ENCODE peak calls at places on chromosomes 7 and 10, in seven cellular contexts. One of them, this sample, is unnamed.

GRCh38 chr7:47573758-47574472 is 8.0 kb downstream of the TNS3 start:
- DNase-seq in endodermal cell: no peak
- DNase-seq in adrenal gland: peak; percentile 83
- DNase-seq in cardiac muscle cell: peak; percentile 72
- DNase-seq in HCT116: no peak
- DNase-seq in WERI-Rb-1: no peak
- DNase-seq in PC-3: peak; percentile 77
- DNase-seq in this sample: no peak

GRCh38 chr7:98120559-98120958 is 13.9 kb downstream of the LMTK2 start:
- DNase-seq in endodermal cell: no peak
- DNase-seq in adrenal gland: no peak
- DNase-seq in cardiac muscle cell: no peak
- DNase-seq in HCT116: no peak
- DNase-seq in WERI-Rb-1: no peak
- DNase-seq in PC-3: no peak
- DNase-seq in this sample: peak; percentile 16

GRCh38 chr7:55288070-55288824 is 76.9 kb upstream of the LANCL2 start:
- DNase-seq in endodermal cell: no peak
- DNase-seq in adrenal gland: no peak
- DNase-seq in cardiac muscle cell: peak; percentile 29
- DNase-seq in HCT116: no peak
- DNase-seq in WERI-Rb-1: no peak
- DNase-seq in PC-3: no peak
- DNase-seq in this sample: no peak

GRCh38 chr10:103277713-103278299 is 868 bp downstream of the INA start:
- DNase-seq in endodermal cell: no peak
- DNase-seq in adrenal gland: no peak
- DNase-seq in cardiac muscle cell: no peak
- DNase-seq in HCT116: no peak
- DNase-seq in WERI-Rb-1: peak; percentile 25
- DNase-seq in PC-3: no peak
- DNase-seq in this sample: no peak

GRCh38 chr10:22667093-22667480 is 47.3 kb downstream of the PIP4K2A start:
- DNase-seq in endodermal cell: no peak
- DNase-seq in adrenal gland: no peak
- DNase-seq in cardiac muscle cell: no peak
- DNase-seq in HCT116: no peak
- DNase-seq in WERI-Rb-1: no peak
- DNase-seq in PC-3: no peak
- DNase-seq in this sample: no peak

GRCh38 chr10:43395571-43396060 is 13.4 kb downstream of the HNRNPF start:
- DNase-seq in endodermal cell: no peak
- DNase-seq in adrenal gland: no peak
- DNase-seq in cardiac muscle cell: peak; percentile 22
- DNase-seq in HCT116: no peak
- DNase-seq in WERI-Rb-1: peak; percentile 63
- DNase-seq in PC-3: no peak
- DNase-seq in this sample: peak; percentile 55

GRCh38 chr7:31408120-31408729 is 67.7 kb upstream of the NEUROD6 start:
- DNase-seq in endodermal cell: no peak
- DNase-seq in adrenal gland: no peak
- DNase-seq in cardiac muscle cell: peak; percentile 35
- DNase-seq in HCT116: peak; percentile 18
- DNase-seq in WERI-Rb-1: no peak
- DNase-seq in PC-3: peak; percentile 91
- DNase-seq in this sample: peak; percentile 86

GRCh38 chr7:34949356-34949755 is 87.9 kb downstream of the DPY19L1 start:
- DNase-seq in endodermal cell: no peak
- DNase-seq in adrenal gland: no peak
- DNase-seq in cardiac muscle cell: peak; percentile 25
- DNase-seq in HCT116: no peak
- DNase-seq in WERI-Rb-1: no peak
- DNase-seq in PC-3: no peak
- DNase-seq in this sample: no peak

GRCh38 chr10:12243860-12244620 is 48.1 kb downstream of the CDC123 start:
- DNase-seq in endodermal cell: no peak
- DNase-seq in adrenal gland: peak; percentile 48
- DNase-seq in cardiac muscle cell: no peak
- DNase-seq in HCT116: no peak
- DNase-seq in WERI-Rb-1: no peak
- DNase-seq in PC-3: no peak
- DNase-seq in this sample: no peak

GRCh38 chr7:2841907-2842306 is 2.2 kb downstream of the GNA12 start:
- DNase-seq in endodermal cell: no peak
- DNase-seq in adrenal gland: no peak
- DNase-seq in cardiac muscle cell: no peak
- DNase-seq in HCT116: no peak
- DNase-seq in WERI-Rb-1: no peak
- DNase-seq in PC-3: no peak
- DNase-seq in this sample: no peak

GRCh38 chr10:649798-650690 is 39.4 kb downstream of the DIP2C start:
- DNase-seq in endodermal cell: peak; percentile 46
- DNase-seq in adrenal gland: peak; percentile 37
- DNase-seq in cardiac muscle cell: no peak
- DNase-seq in HCT116: no peak
- DNase-seq in WERI-Rb-1: no peak
- DNase-seq in PC-3: no peak
- DNase-seq in this sample: no peak

GRCh38 chr10:130809181-130809580 is 502.3 kb downstream of the TCERG1L start:
- DNase-seq in endodermal cell: peak; percentile 31
- DNase-seq in adrenal gland: peak; percentile 5
- DNase-seq in cardiac muscle cell: no peak
- DNase-seq in HCT116: no peak
- DNase-seq in WERI-Rb-1: no peak
- DNase-seq in PC-3: no peak
- DNase-seq in this sample: no peak

GRCh38 chr10:44911081-44911540 is at the start of gene TMEM72:
- DNase-seq in endodermal cell: peak; percentile 88
- DNase-seq in adrenal gland: no peak
- DNase-seq in cardiac muscle cell: no peak
- DNase-seq in HCT116: no peak
- DNase-seq in WERI-Rb-1: peak; percentile 81
- DNase-seq in PC-3: no peak
- DNase-seq in this sample: peak; percentile 25

DNA sequence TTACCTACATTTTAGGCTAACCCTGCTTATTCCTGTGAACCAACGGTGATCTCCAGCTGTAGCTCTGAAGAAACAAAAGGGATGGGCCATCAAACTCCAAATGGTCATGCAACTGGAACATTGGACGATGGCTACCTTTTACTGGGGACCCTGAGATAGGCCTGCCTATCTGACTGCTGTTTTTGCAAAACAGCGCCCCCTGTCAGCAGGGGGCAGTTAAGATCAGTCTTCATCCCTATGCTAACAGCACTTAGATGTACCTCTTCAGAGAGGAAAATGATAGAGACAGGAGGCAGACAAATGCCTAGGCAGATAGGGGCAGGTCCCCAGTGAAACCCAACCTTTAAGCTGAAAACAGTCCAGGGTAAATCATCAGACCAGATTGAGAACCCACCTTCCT is 1085.4 kb upstream of the SORCS1 start:
- DNase-seq in endodermal cell: peak; percentile 64
- DNase-seq in adrenal gland: no peak
- DNase-seq in cardiac muscle cell: no peak
- DNase-seq in HCT116: no peak
- DNase-seq in WERI-Rb-1: peak; percentile 10
- DNase-seq in PC-3: no peak
- DNase-seq in this sample: peak; percentile 2
- H3K9me3 ChIP-seq in endodermal cell: peaks cover 56% of the 10 kb centered on the region
- H3K9me3 ChIP-seq in adrenal gland: no peaks in the 10 kb centered on the region
- H3K9me3 ChIP-seq in cardiac muscle cell: peaks cover 3% of the 10 kb centered on the region
- H3K9me3 ChIP-seq in HCT116: peaks cover 29% of the 10 kb centered on the region
- H3K9me3 ChIP-seq in WERI-Rb-1: no peaks in the 10 kb centered on the region
- H3K9me3 ChIP-seq in PC-3: peaks cover 7% of the 10 kb centered on the region
- H3K9me3 ChIP-seq in this sample: peaks cover 5% of the 10 kb centered on the region

GRCh38 chr7:25720427-25720826 is 431.6 kb upstream of the NFE2L3 start:
- DNase-seq in endodermal cell: no peak
- DNase-seq in adrenal gland: peak; percentile 55
- DNase-seq in cardiac muscle cell: peak; percentile 23
- DNase-seq in HCT116: no peak
- DNase-seq in WERI-Rb-1: peak; percentile 16
- DNase-seq in PC-3: peak; percentile 22
- DNase-seq in this sample: peak; percentile 12
- TF ChIP-seq CTCF in endodermal cell: peak; percentile 74
- TF ChIP-seq CTCF in adrenal gland: peak; percentile 39
- TF ChIP-seq CTCF in cardiac muscle cell: peak; percentile 31
- TF ChIP-seq CTCF in HCT116: peak; percentile 32
- TF ChIP-seq CTCF in WERI-Rb-1: peak; percentile 76
- TF ChIP-seq CTCF in PC-3: peak; percentile 39
- TF ChIP-seq CTCF in this sample: peak; percentile 59

DNA sequence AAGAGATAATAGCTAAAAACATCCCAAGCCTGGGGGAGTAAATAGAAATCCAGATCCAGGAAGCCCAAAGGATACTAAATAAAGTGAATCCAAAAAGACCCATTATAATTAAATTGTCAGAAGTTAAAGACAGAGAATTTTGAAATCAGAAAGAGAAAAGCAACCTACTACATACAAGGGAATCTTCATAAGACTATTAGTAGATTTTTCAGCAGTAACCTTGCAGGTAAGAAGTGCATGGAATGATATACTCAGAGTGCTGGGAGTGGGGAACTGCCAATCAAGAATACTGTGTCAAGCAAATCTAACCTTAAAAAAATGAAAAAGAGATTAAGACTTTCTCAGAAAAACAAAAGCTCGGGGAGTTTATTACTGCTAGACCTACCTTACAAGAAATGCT is 13.2 kb upstream of the GIMAP1 start:
- DNase-seq in endodermal cell: no peak
- DNase-seq in adrenal gland: no peak
- DNase-seq in cardiac muscle cell: no peak
- DNase-seq in HCT116: no peak
- DNase-seq in WERI-Rb-1: no peak
- DNase-seq in PC-3: no peak
- DNase-seq in this sample: no peak
- H3K9me3 ChIP-seq in endodermal cell: peaks cover 32% of the 10 kb centered on the region
- H3K9me3 ChIP-seq in adrenal gland: no peaks in the 10 kb centered on the region
- H3K9me3 ChIP-seq in cardiac muscle cell: no peaks in the 10 kb centered on the region
- H3K9me3 ChIP-seq in HCT116: peaks cover 12% of the 10 kb centered on the region
- H3K9me3 ChIP-seq in WERI-Rb-1: peaks cover 19% of the 10 kb centered on the region
- H3K9me3 ChIP-seq in PC-3: no peaks in the 10 kb centered on the region
- H3K9me3 ChIP-seq in this sample: peaks cover 8% of the 10 kb centered on the region

GRCh38 chr10:122459586-122460273 is 1.6 kb upstream of the HTRA1 start:
- DNase-seq in endodermal cell: no peak
- DNase-seq in adrenal gland: peak; percentile 37
- DNase-seq in cardiac muscle cell: peak; percentile 88
- DNase-seq in HCT116: no peak
- DNase-seq in WERI-Rb-1: no peak
- DNase-seq in PC-3: no peak
- DNase-seq in this sample: no peak
- TF ChIP-seq CTCF in endodermal cell: no peak
- TF ChIP-seq CTCF in adrenal gland: no peak
- TF ChIP-seq CTCF in cardiac muscle cell: no peak
- TF ChIP-seq CTCF in HCT116: no peak
- TF ChIP-seq CTCF in WERI-Rb-1: no peak
- TF ChIP-seq CTCF in PC-3: no peak
- TF ChIP-seq CTCF in this sample: no peak